ENCODE peak calls at places on chromosomes 4 and X, in seven cellular contexts. J is fibroblast of the aortic adventitia; Z is activated naive CD4-positive, alpha-beta T cell; X is cerebellum; I is iPS-NIHi11; G is GM10248; L is CD4-positive, alpha-beta T cell. B is an unnamed sample.
A peak's percentile ranks its signal among the peaks of the same experiment; 100 is the strongest.

GRCh38 chr4:3310301-3311094 is 17.7 kb downstream of the RGS12 start:
- DNase-seq in J (no peak), Z (no peak), X (no peak), I (no peak), G (no peak), L (no peak), B (no peak)

GRCh38 chr4:170491981-170492380 is 402.2 kb upstream of the AADAT start:
- DNase-seq in J (no peak), Z (no peak), X (no peak), I (no peak), G (no peak), L (no peak), B (no peak)

GRCh38 chr4:155960522-155960921 is 6.9 kb upstream of the CTSO start:
- DNase-seq in J (peak; percentile 52), Z (no peak), X (no peak), I (no peak), G (no peak), L (no peak), B (no peak)

GRCh38 chr4:47209833-47210232 is 178.5 kb downstream of the GABRB1 start:
- DNase-seq in J (peak; percentile 73), Z (no peak), X (no peak), I (no peak), G (no peak), L (no peak), B (no peak)

GRCh38 chr4:92235741-92236140 is 68.0 kb upstream of the GRID2 start:
- DNase-seq in J (peak; percentile 19), Z (no peak), X (no peak), I (no peak), G (no peak), L (no peak), B (no peak)

GRCh38 chr4:24991015-24991414 is 39.7 kb downstream of the LGI2 start:
- DNase-seq in J (peak; percentile 80), Z (no peak), X (no peak), I (no peak), G (no peak), L (no peak), B (no peak)

GRCh38 chr4:145285928-145286327 is 105.5 kb upstream of the OTUD4 start:
- DNase-seq in J (no peak), Z (no peak), X (no peak), I (no peak), G (no peak), L (no peak), B (no peak)

GRCh38 chr4:77582151-77582550 is 23.5 kb upstream of the CXCL13 start:
- DNase-seq in J (no peak), Z (no peak), X (no peak), I (no peak), G (no peak), L (no peak), B (no peak)

GRCh38 chr4:54539500-54540029 is 118.2 kb upstream of the KIT start:
- DNase-seq in J (no peak), Z (no peak), X (no peak), I (peak; percentile 79), G (peak; percentile 8), L (no peak), B (no peak)

GRCh38 chrX:31931225-31931624 is 859.4 kb upstream of the FTHL17 start:
- DNase-seq in J (no peak), Z (no peak), X (no peak), I (no peak), G (no peak), L (no peak), B (no peak)

GRCh38 chr4:4961936-4962335 is 57.3 kb downstream of the CYTL1 start:
- DNase-seq in J (no peak), Z (no peak), X (no peak), I (no peak), G (no peak), L (no peak), B (no peak)

GRCh38 chr4:13905543-13905942 is 278.0 kb upstream of the BOD1L1 start:
- DNase-seq in J (peak; percentile 92), Z (no peak), X (no peak), I (no peak), G (no peak), L (no peak), B (no peak)

GRCh38 chr4:106444557-106444956 is 76.0 kb upstream of the GIMD1 start:
- DNase-seq in J (peak; percentile 33), Z (no peak), X (no peak), I (no peak), G (no peak), L (no peak), B (no peak)

GRCh38 chr4:119317996-119318395 is 3.9 kb downstream of the FABP2 start:
- DNase-seq in J (no peak), Z (no peak), X (no peak), I (no peak), G (no peak), L (no peak), B (no peak)

GRCh38 chr4:478373-478772 is 20.6 kb downstream of the ZNF721 start:
- DNase-seq in J (peak; percentile 9), Z (no peak), X (no peak), I (no peak), G (no peak), L (no peak), B (no peak)

GRCh38 chr4:145709843-145710242 is 29.9 kb downstream of the C4orf51 start:
- DNase-seq in J (peak; percentile 88), Z (no peak), X (no peak), I (no peak), G (no peak), L (no peak), B (no peak)

GRCh38 chrX:12174358-12174757 is 36.1 kb downstream of the FRMPD4 start:
- DNase-seq in J (no peak), Z (no peak), X (no peak), I (no peak), G (no peak), L (no peak), B (no peak)

GRCh38 chr4:165715989-165716388 is 157.0 kb upstream of the TLL1 start:
- DNase-seq in J (peak; percentile 45), Z (no peak), X (no peak), I (no peak), G (no peak), L (no peak), B (no peak)

GRCh38 chr4:146029939-146030710 is 91.5 kb upstream of the ZNF827 start:
- DNase-seq in J (no peak), Z (no peak), X (no peak), I (peak; percentile 26), G (peak; percentile 56), L (no peak), B (no peak)